ENCODE peak calls at places on chromosomes 16 and 17, in four cellular contexts. H is A549, K is PC-3, Y is astrocyte. J is an unnamed sample.

GRCh38 chr16:14423344-14423743 is 206.7 kb downstream of the PARN start:
- DNase-seq in H (no peak), K (peak; percentile 38), Y (no peak), J (no peak)

GRCh38 chr17:12620200-12620720 is 45.4 kb upstream of the MYOCD start:
- DNase-seq in H (no peak), K (no peak), Y (peak; percentile 77), J (peak; percentile 14)

GRCh38 chr16:3431779-3432219 is 11.5 kb downstream of the ZNF597 start:
- DNase-seq in H (no peak), K (no peak), Y (peak; percentile 28), J (peak; percentile 80)

GRCh38 chr17:45941395-45941794 is 47.0 kb downstream of the MAPT start:
- DNase-seq in H (no peak), K (no peak), Y (no peak), J (no peak)

GRCh38 chr16:74700206-74701040 is at the start of gene MLKL:
- DNase-seq in H (peak; percentile 72), K (peak; percentile 62), Y (peak; percentile 38), J (peak; percentile 62)

GRCh38 chr16:69772560-69773254 is 10.6 kb downstream of the WWP2 start:
- DNase-seq in H (no peak), K (no peak), Y (no peak), J (no peak)

GRCh38 chr16:80707686-80708085 is 96.7 kb downstream of the CDYL2 start:
- DNase-seq in H (no peak), K (no peak), Y (no peak), J (no peak)

GRCh38 chr17:6492892-6493674 is 48.8 kb downstream of the PIMREG start:
- DNase-seq in H (no peak), K (no peak), Y (no peak), J (no peak)

GRCh38 chr17:67164298-67164697 is 80.7 kb downstream of the HELZ start:
- DNase-seq in H (no peak), K (no peak), Y (no peak), J (no peak)

GRCh38 chr17:76188213-76189060 is 47.4 kb upstream of the FOXJ1 start:
- DNase-seq in H (no peak), K (no peak), Y (no peak), J (no peak)
- TF ChIP-seq CTCF in H (no peak), K (peak; percentile 26), Y (no peak), J (no peak)

DNA sequence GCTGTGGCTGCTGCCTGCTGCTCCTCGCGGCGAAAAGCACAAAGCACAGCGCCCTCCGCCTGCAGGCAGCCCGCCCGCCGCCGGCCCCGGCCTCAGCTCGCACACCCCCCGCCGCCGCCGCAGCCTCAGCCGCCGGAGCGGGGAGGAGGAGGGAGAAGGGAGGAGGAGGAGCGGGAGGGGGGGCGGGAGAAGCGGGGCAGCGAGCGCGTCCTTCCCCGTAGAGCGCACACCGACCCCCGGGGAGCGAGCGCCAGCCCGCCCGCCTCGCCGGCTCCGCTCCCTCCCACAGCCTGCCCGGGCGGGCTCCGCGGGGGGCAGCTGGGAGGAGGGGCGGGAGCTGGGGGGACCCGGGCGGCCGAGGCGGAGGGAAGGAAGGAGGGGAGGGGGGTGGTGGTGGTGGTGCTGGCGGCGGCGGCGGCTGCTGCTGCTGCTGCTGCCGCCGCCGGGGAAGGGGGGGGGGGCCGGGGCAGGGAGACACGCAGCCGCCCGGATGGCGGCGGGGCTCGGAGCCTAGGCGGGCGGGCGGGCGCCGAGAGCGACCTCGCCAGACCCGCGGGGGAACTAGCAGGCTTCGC is at the start of gene UBTF:
- DNase-seq in H (no peak), K (peak; percentile 59), Y (no peak), J (peak; percentile 84)
- TF ChIP-seq CTCF in H (no peak), K (no peak), Y (no peak), J (no peak)

DNA sequence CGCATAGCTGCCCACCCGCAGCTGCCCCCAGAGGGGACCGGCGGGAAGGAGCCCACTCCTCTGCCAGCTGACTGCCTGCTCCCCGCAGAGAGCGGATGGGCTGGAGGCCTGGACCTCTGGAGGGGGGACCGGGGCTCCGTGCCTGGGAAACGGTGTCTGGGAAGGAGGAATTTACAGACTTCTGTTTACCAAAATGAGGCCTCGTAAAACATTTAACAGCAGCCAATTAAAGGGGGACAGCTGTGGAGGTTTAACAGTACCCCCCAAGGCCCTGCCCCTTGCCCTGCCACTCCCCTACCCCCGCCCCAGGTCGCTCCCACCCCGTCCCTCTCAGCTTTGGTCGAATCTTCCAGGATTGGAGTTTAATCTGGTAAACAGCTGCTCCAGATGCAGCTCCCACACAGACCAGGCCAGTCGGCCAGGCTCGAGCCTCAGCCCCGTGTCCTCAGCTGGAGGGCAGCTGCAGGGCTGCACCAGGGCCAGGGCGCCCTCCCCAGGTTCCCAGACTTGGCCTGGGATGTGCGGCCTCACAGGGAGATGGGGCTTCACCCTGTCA is 41.1 kb downstream of the BAHCC1 start:
- DNase-seq in H (no peak), K (no peak), Y (no peak), J (no peak)
- TF ChIP-seq CTCF in H (no peak), K (no peak), Y (no peak), J (no peak)

DNA sequence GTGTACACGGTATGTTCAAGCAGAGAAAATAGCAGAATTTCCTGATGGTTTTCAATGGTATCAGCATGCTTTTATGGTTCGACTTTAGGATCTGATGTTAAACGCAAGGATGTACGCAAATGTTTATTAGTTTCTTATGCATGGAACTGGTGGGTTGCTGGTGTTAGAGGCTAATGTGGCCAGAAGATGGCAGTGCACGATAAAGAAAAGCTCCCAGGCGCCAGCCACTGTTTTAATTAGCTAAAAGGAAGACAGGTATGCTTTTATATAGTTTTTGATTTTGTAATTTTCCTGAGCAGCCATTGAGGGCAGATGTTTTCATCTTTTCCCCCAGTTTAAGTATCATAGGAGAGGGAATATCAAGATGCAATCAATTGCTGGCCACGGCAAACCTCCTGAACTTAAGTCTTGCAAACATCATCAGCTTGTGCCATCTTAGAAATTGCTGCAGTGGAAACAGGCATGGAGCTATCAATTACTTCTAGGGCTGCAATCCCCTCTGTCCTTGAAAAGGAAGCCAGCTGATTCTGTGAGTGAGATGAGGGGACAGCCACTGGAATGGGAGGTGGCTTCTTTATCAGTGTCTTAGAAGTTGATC is 648.5 kb upstream of the RBFOX1 start:
- DNase-seq in H (peak; percentile 3), K (peak; percentile 35), Y (no peak), J (peak; percentile 30)
- TF ChIP-seq CTCF in H (peak; percentile 52), K (peak; percentile 60), Y (peak; percentile 34), J (peak; percentile 65)

DNA sequence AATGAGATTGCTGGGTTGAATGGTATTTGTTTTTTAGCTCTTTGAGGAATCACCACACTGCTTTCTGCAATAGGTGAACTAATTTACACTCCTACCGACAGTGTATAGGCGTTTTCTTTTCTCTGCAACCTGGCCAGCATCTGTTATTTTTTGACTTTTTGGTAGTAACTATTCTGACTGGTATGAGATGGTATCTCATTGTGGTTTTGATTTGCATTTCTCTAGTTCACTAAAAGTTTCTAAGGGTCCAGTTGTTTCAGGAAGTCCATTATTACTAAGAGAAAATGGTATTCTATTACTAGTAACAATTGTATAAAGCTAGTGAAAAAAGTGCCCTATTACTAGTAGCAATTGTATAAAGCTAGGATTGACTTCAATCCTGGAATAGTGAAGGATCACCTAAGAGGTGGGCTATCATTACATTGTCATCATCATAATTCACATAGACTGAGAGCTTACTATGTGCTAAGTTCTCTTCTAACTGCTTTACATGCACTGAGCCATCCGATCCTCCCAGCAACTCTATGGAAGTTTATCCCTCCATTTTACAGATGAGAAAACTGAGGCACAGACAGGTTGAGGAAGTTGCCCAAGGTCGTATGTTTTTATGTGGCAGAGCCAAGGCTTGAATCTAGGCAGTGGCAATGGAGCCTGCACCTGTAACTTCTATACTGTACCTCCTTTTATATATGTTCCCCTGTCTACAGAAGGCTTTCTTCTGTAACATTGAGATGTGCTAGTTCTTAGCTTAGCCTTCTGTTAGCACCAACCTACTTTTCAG is 13.4 kb upstream of the SMIM36 start:
- DNase-seq in H (no peak), K (no peak), Y (no peak), J (no peak)
- TF ChIP-seq CTCF in H (no peak), K (no peak), Y (no peak), J (no peak)

GRCh38 chr16:23398987-23399805 is 53.8 kb downstream of the COG7 start:
- DNase-seq in H (no peak), K (no peak), Y (no peak), J (no peak)
- TF ChIP-seq CTCF in H (no peak), K (no peak), Y (no peak), J (no peak)

DNA sequence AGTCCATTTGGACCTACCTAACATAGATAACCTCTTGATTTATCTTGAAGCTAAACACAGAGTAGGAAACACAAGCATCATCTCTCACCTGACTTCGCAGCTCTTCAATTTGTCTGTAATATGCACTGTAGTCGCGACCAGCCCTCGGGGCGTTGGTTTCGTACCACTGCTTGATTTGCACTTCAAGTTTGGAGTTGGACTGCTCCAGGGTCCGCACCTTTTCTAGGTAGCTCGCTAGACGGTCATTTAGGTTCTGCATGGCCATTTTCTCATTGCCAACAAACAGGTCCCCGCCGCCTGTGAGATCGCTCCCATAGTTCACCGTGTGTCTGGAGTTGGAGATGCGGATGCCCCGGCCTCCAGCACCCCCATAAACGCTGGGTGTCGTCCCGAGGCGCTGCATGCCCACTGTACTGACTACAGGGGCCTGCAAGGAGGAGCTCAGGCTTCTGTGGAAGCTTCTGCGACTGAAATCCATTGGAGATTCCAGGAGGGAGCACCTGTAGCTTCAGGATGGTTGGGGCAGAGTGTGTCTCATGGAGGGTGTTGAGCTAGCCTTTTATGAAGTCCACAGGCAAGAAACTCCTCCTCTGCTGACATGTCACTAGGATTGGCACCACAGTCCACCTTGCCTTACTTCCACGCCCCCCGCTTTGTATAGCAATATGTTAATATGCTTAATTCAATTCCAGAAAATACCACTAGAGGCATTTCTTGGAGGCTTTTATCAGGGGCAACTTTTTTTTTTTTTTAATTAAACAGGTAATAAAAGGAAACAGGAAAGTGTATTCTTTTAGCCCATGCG is at the start of gene KRT20:
- DNase-seq in H (peak; percentile 64), K (peak; percentile 14), Y (no peak), J (no peak)
- TF ChIP-seq CTCF in H (peak; percentile 17), K (peak; percentile 33), Y (peak; percentile 5), J (no peak)